ENCODE peak calls at places on chromosomes 13 and 19, in six cellular contexts. A, Q, Y, E, M and H are unnamed samples.

GRCh38 chr13:24269803-24270202 is 39.6 kb upstream of the C1QTNF9 start:
- DNase-seq in A (peak), Q (no peak), Y (no peak), E (no peak), M (no peak), H (peak)

GRCh38 chr13:113901231-113901630 is 37.4 kb upstream of the GAS6 start:
- DNase-seq in A (peak), Q (no peak), Y (no peak), E (no peak), M (no peak), H (peak)

GRCh38 chr19:19034204-19034624 is 811 bp downstream of the ARMC6 start:
- DNase-seq in A (peak), Q (peak), Y (peak), E (peak), M (peak), H (peak)

GRCh38 chr19:6092329-6093286 is 17.7 kb downstream of the RFX2 start:
- DNase-seq in A (peak), Q (no peak), Y (peak), E (no peak), M (peak), H (peak)

GRCh38 chr13:36608474-36608873 is 65.3 kb upstream of the SERTM1 start:
- DNase-seq in A (no peak), Q (no peak), Y (no peak), E (no peak), M (no peak), H (no peak)

GRCh38 chr19:14168993-14169392 is 32.6 kb upstream of the ASF1B start:
- DNase-seq in A (no peak), Q (no peak), Y (no peak), E (no peak), M (no peak), H (no peak)

GRCh38 chr19:56838930-56839664 is 1.4 kb downstream of the PEG3 start:
- DNase-seq in A (peak), Q (no peak), Y (no peak), E (no peak), M (no peak), H (peak)

GRCh38 chr19:35767288-35768081 is 7.9 kb upstream of the ARHGAP33 start:
- DNase-seq in A (no peak), Q (no peak), Y (peak), E (no peak), M (no peak), H (no peak)

GRCh38 chr13:18954254-18954653 is 227.4 kb downstream of the TUBA3C start:
- DNase-seq in A (no peak), Q (no peak), Y (no peak), E (no peak), M (no peak), H (no peak)

GRCh38 chr13:97766749-97767148 is 186.7 kb upstream of the IPO5 start:
- DNase-seq in A (no peak), Q (no peak), Y (no peak), E (no peak), M (no peak), H (no peak)

GRCh38 chr13:112712451-112712881 is 22.6 kb downstream of the ATP11A start:
- DNase-seq in A (no peak), Q (no peak), Y (no peak), E (no peak), M (no peak), H (no peak)

GRCh38 chr19:46716013-46716671 is 772 bp downstream of the PRKD2 start:
- DNase-seq in A (no peak), Q (no peak), Y (peak), E (peak), M (peak), H (peak)

GRCh38 chr19:40806385-40807146 is 7.6 kb downstream of the EGLN2 start:
- DNase-seq in A (peak), Q (no peak), Y (peak), E (peak), M (no peak), H (peak)

GRCh38 chr13:98575876-98576214 is 1.1 kb downstream of the STK24 start:
- DNase-seq in A (no peak), Q (peak), Y (no peak), E (no peak), M (no peak), H (no peak)

GRCh38 chr13:109162248-109163051 is 533.0 kb downstream of the MYO16 start:
- DNase-seq in A (no peak), Q (peak), Y (no peak), E (peak), M (peak), H (no peak)

GRCh38 chr13:106916329-106916728 is 348.4 kb upstream of the ARGLU1 start:
- DNase-seq in A (no peak), Q (no peak), Y (no peak), E (no peak), M (no peak), H (no peak)

GRCh38 chr13:29849071-29849541 is 1.3 kb downstream of the UBL3 start:
- DNase-seq in A (peak), Q (peak), Y (peak), E (peak), M (no peak), H (peak)

GRCh38 chr19:46697142-46697960 is 19.6 kb downstream of the PRKD2 start:
- DNase-seq in A (peak), Q (no peak), Y (peak), E (peak), M (no peak), H (peak)

GRCh38 chr13:97001641-97002040 is 7.4 kb upstream of the OXGR1 start:
- DNase-seq in A (no peak), Q (no peak), Y (no peak), E (no peak), M (no peak), H (no peak)

GRCh38 chr13:35840991-35841604 is 290.1 kb downstream of the DCLK1 start:
- DNase-seq in A (peak), Q (no peak), Y (no peak), E (no peak), M (no peak), H (no peak)

GRCh38 chr19:16066611-16067104 is 9.6 kb upstream of the TPM4 start:
- DNase-seq in A (peak), Q (peak), Y (no peak), E (peak), M (peak), H (peak)

GRCh38 chr19:57887195-57887941 is 1.5 kb downstream of the ZNF814 start:
- DNase-seq in A (peak), Q (no peak), Y (peak), E (no peak), M (no peak), H (peak)

GRCh38 chr13:40170091-40170490 is 496.4 kb downstream of the FOXO1 start:
- DNase-seq in A (no peak), Q (no peak), Y (no peak), E (no peak), M (no peak), H (peak)

GRCh38 chr19:4556574-4557185 is 2.8 kb downstream of the SEMA6B start:
- DNase-seq in A (no peak), Q (no peak), Y (peak), E (peak), M (peak), H (peak)

GRCh38 chr13:44049546-44049945 is 169.8 kb downstream of the LACC1 start:
- DNase-seq in A (no peak), Q (no peak), Y (no peak), E (no peak), M (no peak), H (no peak)

GRCh38 chr13:83065136-83065535 is 817.1 kb downstream of the SLITRK1 start:
- DNase-seq in A (peak), Q (no peak), Y (no peak), E (no peak), M (no peak), H (peak)

GRCh38 chr13:100946588-100946987 is 272.0 kb upstream of the TMTC4 start:
- DNase-seq in A (no peak), Q (no peak), Y (no peak), E (no peak), M (no peak), H (no peak)

GRCh38 chr13:100941811-100942361 is 267.3 kb upstream of the TMTC4 start:
- DNase-seq in A (peak), Q (no peak), Y (no peak), E (no peak), M (no peak), H (no peak)

GRCh38 chr13:100941377-100941776 is 266.8 kb upstream of the TMTC4 start:
- DNase-seq in A (no peak), Q (no peak), Y (no peak), E (no peak), M (no peak), H (no peak)

GRCh38 chr13:100944791-100945345 is 270.3 kb upstream of the TMTC4 start:
- DNase-seq in A (no peak), Q (no peak), Y (no peak), E (no peak), M (no peak), H (no peak)
- TF ChIP-seq EZH2 in A (no peak), Q (no peak), Y (no peak), E (no peak), M (no peak), H (no peak)

GRCh38 chr19:8185343-8186068 is 23.7 kb upstream of the CERS4 start:
- DNase-seq in A (no peak), Q (no peak), Y (no peak), E (no peak), M (peak), H (no peak)
- H2AFZ ChIP-seq in A (no peak), Q (no peak), Y (no peak), E (no peak), M (no peak), H (no peak)

GRCh38 chr19:1765182-1765903 is 12.0 kb downstream of the ONECUT3 start:
- DNase-seq in A (no peak), Q (no peak), Y (no peak), E (no peak), M (no peak), H (peak)
- TF ChIP-seq EZH2 in A (peak), Q (peak), Y (peak), E (no peak), M (no peak), H (peak)

DNA sequence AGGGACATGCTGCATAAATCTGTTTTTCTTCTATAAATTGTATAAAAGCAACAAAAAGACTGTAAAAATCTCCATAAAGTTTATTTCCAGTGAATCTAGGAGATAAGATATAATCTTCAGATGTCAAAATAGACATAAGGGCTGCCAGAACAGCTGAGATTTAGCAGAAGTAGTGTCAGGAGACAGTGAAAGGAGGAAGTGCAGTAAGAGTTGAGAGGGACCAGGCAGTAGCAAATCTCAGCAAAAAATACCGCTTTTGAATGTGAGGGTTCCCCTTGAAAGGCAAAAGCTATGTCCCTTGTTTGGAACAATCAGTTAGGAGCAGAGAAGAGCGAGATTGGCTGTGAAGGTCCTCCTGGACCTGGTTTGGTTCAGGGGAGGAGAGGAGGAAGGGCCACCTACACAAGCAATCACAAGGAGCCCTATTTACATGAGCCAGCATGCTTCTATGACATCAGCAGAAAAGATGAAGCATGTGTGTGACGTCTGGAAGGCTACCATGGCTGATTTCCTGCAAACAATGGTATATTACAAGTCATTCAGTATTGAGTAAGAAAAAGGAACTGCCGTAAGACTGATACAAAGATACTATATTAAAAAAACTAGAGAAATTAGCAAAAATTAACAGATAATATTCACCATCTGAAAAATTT is 98.9 kb upstream of the SIAH3 start:
- DNase-seq in A (peak), Q (no peak), Y (no peak), E (no peak), M (no peak), H (no peak)
- H2AFZ ChIP-seq in A (no peak), Q (no peak), Y (no peak), E (no peak), M (no peak), H (no peak)

DNA sequence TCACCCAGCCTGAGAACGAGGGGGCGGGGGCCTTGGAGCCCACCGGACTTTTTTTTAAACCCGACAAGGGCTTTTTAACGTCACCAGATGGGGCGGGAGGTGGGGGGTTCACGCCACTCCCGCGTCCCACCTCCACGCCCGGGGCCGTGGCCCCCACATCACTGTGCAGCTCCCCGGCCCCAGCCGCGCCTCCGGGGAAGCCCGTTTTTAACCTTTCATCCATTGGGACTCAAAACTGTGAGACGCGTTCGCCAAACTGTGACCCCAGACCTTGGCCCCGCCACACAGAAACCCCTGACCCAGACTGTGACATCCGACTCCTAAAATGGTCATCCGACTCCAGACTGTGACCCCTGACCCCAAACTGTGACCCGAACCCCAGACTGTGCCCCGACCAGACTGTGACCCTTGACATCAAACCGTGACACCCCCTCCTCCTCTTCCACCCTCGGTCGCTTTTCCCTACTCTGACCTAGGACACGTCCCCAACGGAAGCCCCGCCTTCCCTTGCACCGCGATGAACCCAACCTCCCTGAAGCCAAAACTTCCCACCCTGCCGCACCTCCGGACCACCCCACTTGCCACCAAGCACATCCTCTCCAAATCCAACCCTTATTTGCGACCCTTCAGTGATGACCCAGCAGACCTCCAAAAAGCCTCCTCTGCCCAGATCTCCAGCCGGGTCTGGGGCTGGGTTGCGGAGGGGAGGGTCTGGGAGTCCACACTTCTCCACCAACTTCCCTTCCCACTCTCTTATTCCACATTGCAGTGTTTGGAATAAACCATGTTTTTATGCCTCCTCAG is 1.5 kb upstream of the GRWD1 start:
- DNase-seq in A (no peak), Q (no peak), Y (peak), E (no peak), M (no peak), H (no peak)
- TF ChIP-seq EZH2 in A (peak), Q (no peak), Y (no peak), E (no peak), M (no peak), H (no peak)

DNA sequence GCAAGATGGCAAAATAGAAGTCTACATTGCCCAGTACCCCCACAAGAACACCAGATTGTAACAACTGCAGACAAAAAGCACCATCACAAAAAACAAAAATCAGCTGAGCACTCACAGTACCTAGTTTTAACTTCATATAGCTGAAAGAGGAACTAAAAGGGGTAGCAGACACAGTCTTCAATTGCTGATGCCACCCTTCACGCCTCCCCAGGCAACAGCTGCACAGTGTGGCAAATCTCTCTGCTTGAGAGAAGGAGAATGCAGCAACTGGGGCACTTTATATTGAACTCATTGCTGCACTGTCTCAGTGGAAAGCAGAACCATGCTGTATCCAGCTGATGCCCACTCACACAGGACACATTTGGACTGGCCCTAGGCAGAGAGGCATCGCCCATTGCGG is 2714.5 kb upstream of the PCDH20 start:
- DNase-seq in A (no peak), Q (no peak), Y (no peak), E (no peak), M (no peak), H (no peak)
- H2AFZ ChIP-seq in A (no peak), Q (no peak), Y (no peak), E (no peak), M (no peak), H (no peak)

DNA sequence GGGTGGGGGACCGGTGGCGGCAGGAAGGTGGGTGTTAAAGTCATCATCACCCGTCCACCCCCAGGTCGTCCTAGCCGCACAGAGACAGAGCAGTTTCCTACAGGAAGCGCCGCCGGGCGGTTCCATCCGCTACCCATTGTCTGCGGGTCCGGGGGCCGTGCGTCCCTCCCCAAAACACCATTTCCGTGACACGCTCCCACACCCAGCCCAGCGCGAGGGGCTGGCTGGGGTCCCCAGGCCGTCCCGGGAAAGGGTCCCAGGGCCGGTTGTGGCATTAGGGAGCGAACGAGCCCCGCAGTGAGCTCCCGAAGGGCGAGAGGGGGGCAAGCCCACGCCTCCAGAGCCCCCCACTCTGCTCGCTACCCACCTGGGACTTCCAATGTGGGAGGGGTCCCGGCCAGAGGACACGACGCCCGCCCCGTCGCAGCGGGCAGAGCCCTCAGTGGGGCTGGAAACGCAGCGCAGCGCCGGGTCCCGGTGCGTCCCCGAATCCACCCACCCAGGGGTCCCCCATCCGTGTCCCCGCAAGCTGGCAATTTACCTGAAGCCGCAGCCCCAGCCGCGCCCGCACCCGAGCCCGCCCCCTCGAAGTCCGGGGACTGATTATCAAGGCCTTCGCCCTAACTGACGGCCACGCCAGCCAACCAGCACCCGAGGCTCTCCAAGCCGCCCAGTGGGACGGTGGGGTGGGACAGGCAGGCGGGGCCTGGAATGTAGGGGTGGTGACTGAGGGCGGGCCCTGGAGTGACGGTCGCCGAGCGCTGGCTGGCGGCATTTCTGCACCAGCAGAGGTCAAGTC is at the start of gene KANK3:
- DNase-seq in A (peak), Q (peak), Y (peak), E (no peak), M (peak), H (peak)
- TF ChIP-seq EZH2 in A (no peak), Q (no peak), Y (no peak), E (no peak), M (no peak), H (no peak)

GRCh38 chr19:17391371-17392151 is 2.4 kb downstream of the CCDC194 start:
- DNase-seq in A (no peak), Q (peak), Y (peak), E (no peak), M (no peak), H (no peak)
- H2AFZ ChIP-seq in A (peak), Q (peak), Y (peak), E (peak), M (peak), H (peak)

DNA sequence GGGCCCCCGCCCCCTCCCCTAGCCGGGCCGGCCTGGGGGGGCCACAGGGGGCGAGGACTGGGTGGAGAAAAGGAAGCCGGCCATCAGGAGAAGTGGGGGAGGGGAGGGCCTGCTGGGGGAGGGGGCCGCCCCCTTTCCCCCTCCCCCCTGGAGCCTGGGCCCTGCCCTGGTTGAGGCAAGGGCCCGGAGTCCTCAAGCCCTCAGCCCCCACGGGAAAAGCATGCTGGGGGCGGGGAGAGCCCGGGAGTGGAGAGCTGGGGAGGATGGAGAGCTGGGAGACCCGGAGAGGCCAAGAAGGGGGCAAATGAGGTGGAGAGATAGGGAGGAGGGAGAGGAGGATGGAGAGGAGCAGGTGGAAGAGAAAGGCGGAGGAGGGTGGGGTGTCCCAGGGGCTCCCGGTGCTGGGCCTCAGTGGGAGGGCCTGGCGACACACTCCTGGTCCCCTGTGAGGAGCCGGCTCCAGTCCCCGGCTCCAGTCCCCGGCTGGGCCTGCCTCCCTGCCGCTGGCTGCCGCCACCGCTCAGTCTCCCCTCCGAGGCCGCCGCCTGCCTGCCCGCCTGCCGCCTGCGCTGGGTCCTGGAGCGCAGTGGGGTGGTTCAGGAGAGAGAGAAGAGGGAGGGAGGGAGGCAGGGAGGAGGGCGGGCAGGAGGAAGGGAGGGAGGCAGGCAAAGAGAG is at the start of gene GRIK5:
- DNase-seq in A (no peak), Q (no peak), Y (peak), E (no peak), M (no peak), H (peak)
- TF ChIP-seq EZH2 in A (no peak), Q (no peak), Y (no peak), E (no peak), M (no peak), H (no peak)